ENCODE peak calls at places on chromosomes 6 and 20, in five cellular contexts. R, P, G, D and K are unnamed samples.

GRCh38 chr6:131510094-131510493 is 62.9 kb upstream of the ARG1 start:
- DNase-seq in D (no peak), R (no peak), P (no peak), G (no peak), K (no peak)

GRCh38 chr6:45438849-45439406 is 61.2 kb upstream of the SUPT3H start:
- DNase-seq in G (no peak), R (no peak), P (no peak), D (no peak), K (no peak)

GRCh38 chr6:16331328-16332174 is 93.2 kb downstream of the GMPR start:
- DNase-seq in P (peak), D (peak), G (no peak), R (peak), K (peak)

GRCh38 chr20:36579996-36580545 is 6.7 kb downstream of the TGIF2 start:
- DNase-seq in P (no peak), R (no peak), G (no peak), D (no peak), K (no peak)

GRCh38 chr6:90421656-90422055 is 125.0 kb upstream of the BACH2 start:
- DNase-seq in P (no peak), R (no peak), G (no peak), D (no peak), K (no peak)

GRCh38 chr6:7468382-7469081 is 72.9 kb upstream of the DSP start:
- DNase-seq in R (peak), P (no peak), D (no peak), G (no peak), K (no peak)

GRCh38 chr6:45808917-45809316 is 206.7 kb downstream of the CLIC5 start:
- DNase-seq in G (no peak), D (no peak), R (no peak), P (no peak), K (no peak)

GRCh38 chr6:17600527-17601388 is 656 bp downstream of the FAM8A1 start:
- DNase-seq in R (no peak), G (peak), P (peak), D (peak), K (peak)

GRCh38 chr6:13461352-13461751 is 26.0 kb downstream of the GFOD1 start:
- DNase-seq in P (no peak), D (no peak), R (no peak), G (no peak), K (no peak)

GRCh38 chr6:111779031-111779430 is 94.2 kb downstream of the FYN start:
- DNase-seq in D (no peak), P (no peak), R (no peak), G (no peak), K (no peak)

GRCh38 chr6:82555801-82556200 is 192.2 kb downstream of the TPBG start:
- DNase-seq in D (no peak), R (no peak), P (no peak), G (no peak), K (no peak)

GRCh38 chr6:16851044-16851540 is 89.8 kb upstream of the ATXN1 start:
- DNase-seq in D (no peak), P (no peak), R (no peak), G (no peak), K (no peak)

GRCh38 chr6:51753635-51754034 is 333.8 kb downstream of the PKHD1 start:
- DNase-seq in R (no peak), P (no peak), D (no peak), G (no peak), K (no peak)

GRCh38 chr20:4067600-4068261 is 52.4 kb upstream of the RNF24 start:
- DNase-seq in P (no peak), R (no peak), D (no peak), G (no peak), K (no peak)

GRCh38 chr20:49281059-49281912 is 3.4 kb upstream of the ZNFX1 start:
- DNase-seq in R (no peak), D (peak), G (no peak), P (no peak), K (no peak)